ENCODE peak calls at places on chromosomes 7 and 10, in four cellular contexts. K is neuronal stem cell, U is IMR-90, Y is mesendoderm. C is an unnamed sample.

GRCh38 chr10:57815926-57816325 is 451.8 kb downstream of the IPMK start:
- DNase-seq in K (no peak), U (no peak), Y (no peak), C (no peak)

GRCh38 chr10:79306644-79307220 is 40.5 kb upstream of the PPIF start:
- DNase-seq in K (no peak), U (no peak), Y (no peak), C (no peak)

GRCh38 chr10:25493122-25493893 is 318.5 kb downstream of the GPR158 start:
- DNase-seq in K (peak; percentile 72), U (peak; percentile 0), Y (peak; percentile 98), C (peak; percentile 90)

GRCh38 chr10:23294638-23295247 is 49.9 kb downstream of the C10orf67 start:
- DNase-seq in Y (no peak), K (no peak), U (peak; percentile 16), C (no peak)

GRCh38 chr7:47314728-47315601 is 266.9 kb downstream of the TNS3 start:
- DNase-seq in U (peak; percentile 88), Y (peak; percentile 30), K (no peak), C (no peak)

GRCh38 chr7:48299580-48300169 is 128.4 kb downstream of the ABCA13 start:
- DNase-seq in Y (peak; percentile 63), K (peak; percentile 66), U (peak; percentile 80), C (peak; percentile 57)

GRCh38 chr7:155017834-155018233 is 14.9 kb upstream of the PAXIP1 start:
- DNase-seq in K (no peak), Y (no peak), U (no peak), C (no peak)

GRCh38 chr7:106657085-106657991 is 3.6 kb downstream of the CCDC71L start:
- DNase-seq in Y (no peak), K (no peak), U (peak; percentile 54), C (no peak)

GRCh38 chr7:142626420-142627035 is 122.7 kb upstream of the PRSS1 start:
- DNase-seq in U (peak; percentile 15), Y (peak; percentile 78), K (peak; percentile 45), C (peak; percentile 84)

GRCh38 chr7:101634196-101634717 is 5.2 kb upstream of the MYL10 start:
- DNase-seq in Y (no peak), K (no peak), U (no peak), C (no peak)

GRCh38 chr10:132716691-132717490 is 69.1 kb downstream of the NKX6-2 start:
- DNase-seq in Y (peak; percentile 13), K (no peak), U (no peak), C (no peak)

GRCh38 chr10:119619215-119619614 is 22.5 kb upstream of the TIAL1 start:
- DNase-seq in U (no peak), Y (no peak), K (no peak), C (no peak)

GRCh38 chr10:8060704-8061121 is 6.2 kb downstream of the GATA3 start:
- DNase-seq in U (no peak), Y (no peak), K (peak; percentile 8), C (no peak)

GRCh38 chr10:8061274-8062211 is 7.1 kb downstream of the GATA3 start:
- DNase-seq in Y (peak; percentile 90), U (no peak), K (peak; percentile 26), C (no peak)

GRCh38 chr10:8059191-8059936 is 4.9 kb downstream of the GATA3 start:
- DNase-seq in U (no peak), K (peak; percentile 20), Y (no peak), C (peak; percentile 40)

GRCh38 chr10:8058274-8059111 is 4.0 kb downstream of the GATA3 start:
- DNase-seq in U (no peak), Y (no peak), K (no peak), C (peak; percentile 29)

GRCh38 chr10:8060010-8060703 is 5.7 kb downstream of the GATA3 start:
- DNase-seq in Y (no peak), U (peak; percentile 25), K (peak; percentile 69), C (peak; percentile 33)
- H3K18ac ChIP-seq in Y (peak overlapping the region; percentile 2), U (no peak overlapping the region), K (no peak overlapping the region), C (no peak overlapping the region)

DNA sequence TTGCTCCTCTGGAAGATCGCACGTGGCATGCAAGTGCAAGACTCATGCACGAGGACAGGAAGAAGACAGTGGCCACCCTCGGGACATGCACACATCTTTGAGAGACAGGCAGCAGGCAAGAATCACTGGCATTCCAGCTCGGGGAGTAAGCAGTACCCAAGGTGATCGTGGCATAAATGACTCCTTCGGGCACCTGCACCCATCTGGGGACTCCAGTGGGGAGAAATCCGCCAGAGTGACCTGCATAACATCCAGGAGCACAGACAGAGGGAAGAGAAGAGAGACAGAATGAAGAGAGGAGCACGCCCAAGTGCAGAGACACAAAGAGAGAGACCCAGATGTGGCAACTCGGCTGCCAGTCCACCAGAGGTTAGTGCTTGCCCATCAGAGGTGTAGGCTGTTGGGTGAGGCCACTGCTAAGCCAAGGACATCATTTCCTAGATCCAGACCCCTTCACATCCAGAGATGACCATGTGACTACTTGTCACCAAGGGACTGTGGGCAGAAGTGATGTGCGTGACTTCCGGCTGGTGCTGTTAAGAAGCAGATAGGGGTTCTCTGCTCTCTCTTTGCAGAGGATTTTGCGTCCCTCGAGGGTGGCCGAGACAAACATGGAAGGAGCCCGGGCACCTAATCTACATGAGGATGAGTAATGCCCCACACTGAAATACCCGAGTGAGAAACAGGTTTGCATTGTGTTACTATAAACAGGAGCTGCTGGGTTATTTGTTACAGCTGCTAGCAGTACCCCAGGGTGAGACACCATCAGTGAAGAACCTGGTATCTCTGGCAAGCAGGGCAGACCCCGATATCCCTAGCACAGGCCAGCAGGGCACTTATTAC is 80.6 kb downstream of the VWA2 start:
- DNase-seq in Y (no peak), K (no peak), U (no peak), C (no peak)
- H3K18ac ChIP-seq in Y (no peak overlapping the region), K (peak overlapping the region; percentile 44), U (no peak overlapping the region), C (no peak overlapping the region)

GRCh38 chr10:17386021-17386420 is 68.4 kb downstream of the ST8SIA6 start:
- DNase-seq in Y (no peak), U (no peak), K (no peak), C (no peak)

GRCh38 chr10:17385066-17385465 is 69.3 kb downstream of the ST8SIA6 start:
- DNase-seq in K (no peak), U (no peak), Y (peak; percentile 69), C (no peak)

GRCh38 chr10:17383801-17384445 is 70.5 kb downstream of the ST8SIA6 start:
- DNase-seq in Y (no peak), U (no peak), K (no peak), C (no peak)

GRCh38 chr10:17387861-17388503 is 66.4 kb downstream of the ST8SIA6 start:
- DNase-seq in K (no peak), Y (peak; percentile 77), U (no peak), C (no peak)

DNA sequence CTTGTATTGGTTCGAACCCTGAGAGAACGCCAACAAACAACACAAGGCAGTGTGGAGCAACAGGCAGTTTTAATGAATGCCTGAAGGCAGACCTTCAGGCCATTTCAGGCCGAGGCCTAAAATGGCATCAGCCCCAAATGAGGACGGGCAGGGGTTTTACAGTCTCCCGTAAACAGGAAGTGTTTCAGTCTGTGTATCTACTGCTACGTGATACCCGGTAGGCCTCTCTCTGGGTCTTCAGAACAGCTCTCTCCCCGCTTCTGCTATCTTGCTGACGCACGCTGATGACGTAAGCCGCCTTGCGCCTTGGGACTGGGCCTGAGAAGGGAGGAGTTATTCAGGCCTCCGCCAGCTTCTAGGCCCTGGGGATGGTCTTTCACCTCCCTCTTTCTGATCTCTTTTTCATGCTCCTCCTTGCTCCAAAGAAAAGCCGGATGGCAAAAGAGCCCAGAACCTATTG is 67.7 kb downstream of the ST8SIA6 start:
- DNase-seq in Y (no peak), K (no peak), U (no peak), C (peak; percentile 33)
- H3K18ac ChIP-seq in Y (no peak overlapping the region), K (no peak overlapping the region), U (no peak overlapping the region), C (no peak overlapping the region)

DNA sequence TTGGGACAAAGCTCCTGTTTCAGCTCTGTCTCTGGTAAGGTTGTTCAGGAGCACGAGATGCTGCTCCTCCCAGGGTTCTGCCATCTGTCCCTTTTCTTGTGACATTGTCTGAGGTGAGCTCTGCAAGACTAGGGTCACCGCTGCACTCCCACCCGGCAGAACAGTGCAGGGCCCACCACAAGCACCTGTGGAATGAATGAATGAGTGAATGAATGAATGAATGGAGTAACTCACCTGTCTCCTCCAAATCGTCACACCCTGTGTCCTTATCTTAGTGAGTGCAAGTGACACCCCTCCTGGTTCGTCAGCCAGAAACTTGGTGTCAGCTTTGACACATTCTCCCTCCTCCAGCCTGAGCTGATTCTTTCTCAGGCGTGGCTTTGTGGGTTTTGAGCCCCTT is 89.5 kb downstream of the BEND7 start:
- DNase-seq in K (no peak), Y (no peak), U (no peak), C (no peak)
- H3K18ac ChIP-seq in K (no peak overlapping the region), Y (no peak overlapping the region), U (no peak overlapping the region), C (no peak overlapping the region)

DNA sequence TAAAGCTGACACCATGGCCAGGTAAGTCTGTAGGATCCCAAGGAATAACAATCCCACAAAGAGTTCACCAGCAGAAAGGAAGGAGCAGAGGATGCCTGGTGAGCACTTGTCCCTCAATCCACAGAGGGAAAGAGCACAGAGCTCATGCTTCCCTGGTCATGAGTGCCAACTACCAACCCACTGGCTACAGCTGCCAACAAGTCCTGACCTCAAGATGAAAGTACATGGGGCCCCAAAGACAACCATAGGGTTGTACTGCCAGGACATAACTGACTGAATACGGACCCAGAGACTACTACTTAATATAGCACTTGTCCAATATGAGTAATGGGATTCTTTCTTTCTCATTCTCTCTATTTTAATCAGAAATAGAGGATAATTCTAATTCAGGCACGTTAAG is 83.3 kb downstream of the JCAD start:
- DNase-seq in U (no peak), K (no peak), Y (no peak), C (no peak)
- H3K18ac ChIP-seq in U (no peak overlapping the region), K (no peak overlapping the region), Y (no peak overlapping the region), C (no peak overlapping the region)

DNA sequence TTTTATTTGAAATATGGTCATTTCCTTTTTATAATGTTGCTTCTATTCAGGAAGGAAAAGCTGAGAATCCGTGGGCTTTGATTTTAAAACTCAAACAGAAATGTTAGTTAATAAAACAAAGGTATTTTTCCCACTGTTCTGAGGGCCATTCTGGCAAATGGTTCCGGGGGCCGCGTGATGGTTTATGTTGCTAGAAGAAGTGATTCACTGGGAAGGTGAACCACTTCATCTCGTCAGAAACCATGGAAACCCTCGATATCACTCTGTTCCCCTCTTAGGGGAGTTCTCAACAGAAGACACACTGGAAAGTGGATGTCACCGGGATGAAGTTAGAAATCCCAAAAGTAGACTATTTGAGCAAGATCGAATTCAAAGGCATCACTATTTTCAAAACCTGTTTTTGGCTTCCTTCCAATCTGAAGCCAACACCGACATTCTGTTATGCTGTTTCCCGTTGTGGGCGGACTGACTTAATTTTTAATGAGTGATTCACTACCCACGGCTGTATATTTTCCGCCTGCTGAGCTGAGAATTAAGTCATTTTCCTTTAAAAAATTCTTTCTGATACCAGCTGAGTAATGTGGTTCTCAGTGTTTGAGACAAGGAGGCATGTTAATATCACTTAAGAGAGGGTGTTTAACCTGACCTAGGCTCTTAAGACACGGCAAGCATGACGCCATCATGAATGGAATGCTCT is 84.1 kb downstream of the PTPRE start:
- DNase-seq in K (no peak), Y (no peak), U (peak; percentile 76), C (no peak)
- H3K18ac ChIP-seq in K (no peak overlapping the region), Y (no peak overlapping the region), U (peak overlapping the region; percentile 67), C (no peak overlapping the region)

GRCh38 chr10:126218174-126218573 is 170.1 kb downstream of the ADAM12 start:
- DNase-seq in Y (no peak), U (no peak), K (no peak), C (no peak)
- H3K18ac ChIP-seq in Y (no peak overlapping the region), U (no peak overlapping the region), K (no peak overlapping the region), C (no peak overlapping the region)